ENCODE peak calls at places on chromosomes 7 and 10, in six cellular contexts. One of them, this sample, is unnamed.

GRCh38 chr10:87090779-87091178 is 3.9 kb downstream of the GLUD1 start:
- DNase-seq in activated naive CD4-positive, alpha-beta T cell treated with Interleukin-2 at 50 U/mL for 16 hours: no peak
- DNase-seq in activated CD4-positive, alpha-beta T cell treated with anti-CD3 and anti-CD28 coated beads, Interleukin-2, amount 50 U/mL, for 4 hours: no peak
- DNase-seq in stimulated activated CD8-positive, alpha-beta memory T cell treated with anti-CD3 and anti-CD28 coated beads, Interleukin-15, amount 100 ng/mL, for 1 hour: no peak
- DNase-seq in SK-N-SH: no peak
- DNase-seq in amniotic stem cell: no peak
- DNase-seq in this sample: no peak

GRCh38 chr7:135771051-135771450 is 22.4 kb upstream of the FAM180A start:
- DNase-seq in activated naive CD4-positive, alpha-beta T cell treated with Interleukin-2 at 50 U/mL for 16 hours: no peak
- DNase-seq in activated CD4-positive, alpha-beta T cell treated with anti-CD3 and anti-CD28 coated beads, Interleukin-2, amount 50 U/mL, for 4 hours: no peak
- DNase-seq in stimulated activated CD8-positive, alpha-beta memory T cell treated with anti-CD3 and anti-CD28 coated beads, Interleukin-15, amount 100 ng/mL, for 1 hour: no peak
- DNase-seq in SK-N-SH: no peak
- DNase-seq in amniotic stem cell: no peak
- DNase-seq in this sample: no peak

GRCh38 chr10:68154211-68154497 is 44.9 kb downstream of the MYPN start:
- DNase-seq in activated naive CD4-positive, alpha-beta T cell treated with Interleukin-2 at 50 U/mL for 16 hours: no peak
- DNase-seq in activated CD4-positive, alpha-beta T cell treated with anti-CD3 and anti-CD28 coated beads, Interleukin-2, amount 50 U/mL, for 4 hours: no peak
- DNase-seq in stimulated activated CD8-positive, alpha-beta memory T cell treated with anti-CD3 and anti-CD28 coated beads, Interleukin-15, amount 100 ng/mL, for 1 hour: no peak
- DNase-seq in SK-N-SH: peak; percentile 52
- DNase-seq in amniotic stem cell: no peak
- DNase-seq in this sample: no peak

GRCh38 chr7:54544356-54545240 is 2.4 kb downstream of the VSTM2A start:
- DNase-seq in activated naive CD4-positive, alpha-beta T cell treated with Interleukin-2 at 50 U/mL for 16 hours: no peak
- DNase-seq in activated CD4-positive, alpha-beta T cell treated with anti-CD3 and anti-CD28 coated beads, Interleukin-2, amount 50 U/mL, for 4 hours: no peak
- DNase-seq in stimulated activated CD8-positive, alpha-beta memory T cell treated with anti-CD3 and anti-CD28 coated beads, Interleukin-15, amount 100 ng/mL, for 1 hour: no peak
- DNase-seq in SK-N-SH: peak; percentile 63
- DNase-seq in amniotic stem cell: no peak
- DNase-seq in this sample: no peak

GRCh38 chr10:132961864-132962622 is 19.7 kb upstream of the CFAP46 start:
- DNase-seq in activated naive CD4-positive, alpha-beta T cell treated with Interleukin-2 at 50 U/mL for 16 hours: peak; percentile 78
- DNase-seq in activated CD4-positive, alpha-beta T cell treated with anti-CD3 and anti-CD28 coated beads, Interleukin-2, amount 50 U/mL, for 4 hours: peak; percentile 51
- DNase-seq in stimulated activated CD8-positive, alpha-beta memory T cell treated with anti-CD3 and anti-CD28 coated beads, Interleukin-15, amount 100 ng/mL, for 1 hour: peak; percentile 46
- DNase-seq in SK-N-SH: peak; percentile 71
- DNase-seq in amniotic stem cell: peak; percentile 51
- DNase-seq in this sample: peak; percentile 40

GRCh38 chr10:102764340-102765257 is 20.9 kb downstream of the WBP1L start:
- DNase-seq in activated naive CD4-positive, alpha-beta T cell treated with Interleukin-2 at 50 U/mL for 16 hours: no peak
- DNase-seq in activated CD4-positive, alpha-beta T cell treated with anti-CD3 and anti-CD28 coated beads, Interleukin-2, amount 50 U/mL, for 4 hours: no peak
- DNase-seq in stimulated activated CD8-positive, alpha-beta memory T cell treated with anti-CD3 and anti-CD28 coated beads, Interleukin-15, amount 100 ng/mL, for 1 hour: no peak
- DNase-seq in SK-N-SH: no peak
- DNase-seq in amniotic stem cell: no peak
- DNase-seq in this sample: no peak

GRCh38 chr7:47036909-47037308 is 545.0 kb downstream of the TNS3 start:
- DNase-seq in activated naive CD4-positive, alpha-beta T cell treated with Interleukin-2 at 50 U/mL for 16 hours: no peak
- DNase-seq in activated CD4-positive, alpha-beta T cell treated with anti-CD3 and anti-CD28 coated beads, Interleukin-2, amount 50 U/mL, for 4 hours: no peak
- DNase-seq in stimulated activated CD8-positive, alpha-beta memory T cell treated with anti-CD3 and anti-CD28 coated beads, Interleukin-15, amount 100 ng/mL, for 1 hour: no peak
- DNase-seq in SK-N-SH: no peak
- DNase-seq in amniotic stem cell: no peak
- DNase-seq in this sample: no peak

GRCh38 chr10:92081641-92082040 is 158.1 kb downstream of the BTAF1 start:
- DNase-seq in activated naive CD4-positive, alpha-beta T cell treated with Interleukin-2 at 50 U/mL for 16 hours: no peak
- DNase-seq in activated CD4-positive, alpha-beta T cell treated with anti-CD3 and anti-CD28 coated beads, Interleukin-2, amount 50 U/mL, for 4 hours: no peak
- DNase-seq in stimulated activated CD8-positive, alpha-beta memory T cell treated with anti-CD3 and anti-CD28 coated beads, Interleukin-15, amount 100 ng/mL, for 1 hour: no peak
- DNase-seq in SK-N-SH: no peak
- DNase-seq in amniotic stem cell: no peak
- DNase-seq in this sample: no peak

GRCh38 chr7:34281260-34281659 is 375.9 kb downstream of the BMPER start:
- DNase-seq in activated naive CD4-positive, alpha-beta T cell treated with Interleukin-2 at 50 U/mL for 16 hours: no peak
- DNase-seq in activated CD4-positive, alpha-beta T cell treated with anti-CD3 and anti-CD28 coated beads, Interleukin-2, amount 50 U/mL, for 4 hours: no peak
- DNase-seq in stimulated activated CD8-positive, alpha-beta memory T cell treated with anti-CD3 and anti-CD28 coated beads, Interleukin-15, amount 100 ng/mL, for 1 hour: no peak
- DNase-seq in SK-N-SH: no peak
- DNase-seq in amniotic stem cell: no peak
- DNase-seq in this sample: no peak

GRCh38 chr7:99399597-99399996 is 8.8 kb downstream of the PDAP1 start:
- DNase-seq in activated naive CD4-positive, alpha-beta T cell treated with Interleukin-2 at 50 U/mL for 16 hours: no peak
- DNase-seq in activated CD4-positive, alpha-beta T cell treated with anti-CD3 and anti-CD28 coated beads, Interleukin-2, amount 50 U/mL, for 4 hours: no peak
- DNase-seq in stimulated activated CD8-positive, alpha-beta memory T cell treated with anti-CD3 and anti-CD28 coated beads, Interleukin-15, amount 100 ng/mL, for 1 hour: no peak
- DNase-seq in SK-N-SH: no peak
- DNase-seq in amniotic stem cell: no peak
- DNase-seq in this sample: no peak

GRCh38 chr7:40205992-40206391 is 71.2 kb downstream of the SUGCT start:
- DNase-seq in activated naive CD4-positive, alpha-beta T cell treated with Interleukin-2 at 50 U/mL for 16 hours: no peak
- DNase-seq in activated CD4-positive, alpha-beta T cell treated with anti-CD3 and anti-CD28 coated beads, Interleukin-2, amount 50 U/mL, for 4 hours: no peak
- DNase-seq in stimulated activated CD8-positive, alpha-beta memory T cell treated with anti-CD3 and anti-CD28 coated beads, Interleukin-15, amount 100 ng/mL, for 1 hour: no peak
- DNase-seq in SK-N-SH: no peak
- DNase-seq in amniotic stem cell: no peak
- DNase-seq in this sample: no peak

GRCh38 chr7:1531263-1531978 is 919 bp downstream of the MAFK start:
- DNase-seq in activated naive CD4-positive, alpha-beta T cell treated with Interleukin-2 at 50 U/mL for 16 hours: peak; percentile 44
- DNase-seq in activated CD4-positive, alpha-beta T cell treated with anti-CD3 and anti-CD28 coated beads, Interleukin-2, amount 50 U/mL, for 4 hours: peak; percentile 33
- DNase-seq in stimulated activated CD8-positive, alpha-beta memory T cell treated with anti-CD3 and anti-CD28 coated beads, Interleukin-15, amount 100 ng/mL, for 1 hour: no peak
- DNase-seq in SK-N-SH: peak; percentile 76
- DNase-seq in amniotic stem cell: no peak
- DNase-seq in this sample: no peak

GRCh38 chr10:119516381-119517234 is 25.9 kb downstream of the RGS10 start:
- DNase-seq in activated naive CD4-positive, alpha-beta T cell treated with Interleukin-2 at 50 U/mL for 16 hours: peak; percentile 58
- DNase-seq in activated CD4-positive, alpha-beta T cell treated with anti-CD3 and anti-CD28 coated beads, Interleukin-2, amount 50 U/mL, for 4 hours: peak; percentile 40
- DNase-seq in stimulated activated CD8-positive, alpha-beta memory T cell treated with anti-CD3 and anti-CD28 coated beads, Interleukin-15, amount 100 ng/mL, for 1 hour: no peak
- DNase-seq in SK-N-SH: no peak
- DNase-seq in amniotic stem cell: no peak
- DNase-seq in this sample: peak; percentile 24

GRCh38 chr10:79292789-79293746 is 54.2 kb upstream of the PPIF start:
- DNase-seq in activated naive CD4-positive, alpha-beta T cell treated with Interleukin-2 at 50 U/mL for 16 hours: peak; percentile 35
- DNase-seq in activated CD4-positive, alpha-beta T cell treated with anti-CD3 and anti-CD28 coated beads, Interleukin-2, amount 50 U/mL, for 4 hours: no peak
- DNase-seq in stimulated activated CD8-positive, alpha-beta memory T cell treated with anti-CD3 and anti-CD28 coated beads, Interleukin-15, amount 100 ng/mL, for 1 hour: no peak
- DNase-seq in SK-N-SH: peak; percentile 85
- DNase-seq in amniotic stem cell: no peak
- DNase-seq in this sample: no peak

GRCh38 chr7:137342340-137342739 is 1.2 kb downstream of the PTN start:
- DNase-seq in activated naive CD4-positive, alpha-beta T cell treated with Interleukin-2 at 50 U/mL for 16 hours: no peak
- DNase-seq in activated CD4-positive, alpha-beta T cell treated with anti-CD3 and anti-CD28 coated beads, Interleukin-2, amount 50 U/mL, for 4 hours: no peak
- DNase-seq in stimulated activated CD8-positive, alpha-beta memory T cell treated with anti-CD3 and anti-CD28 coated beads, Interleukin-15, amount 100 ng/mL, for 1 hour: no peak
- DNase-seq in SK-N-SH: no peak
- DNase-seq in amniotic stem cell: no peak
- DNase-seq in this sample: no peak

GRCh38 chr10:126663328-126663727 is 7.2 kb downstream of the C10orf90 start:
- DNase-seq in activated naive CD4-positive, alpha-beta T cell treated with Interleukin-2 at 50 U/mL for 16 hours: peak; percentile 29
- DNase-seq in activated CD4-positive, alpha-beta T cell treated with anti-CD3 and anti-CD28 coated beads, Interleukin-2, amount 50 U/mL, for 4 hours: peak; percentile 4
- DNase-seq in stimulated activated CD8-positive, alpha-beta memory T cell treated with anti-CD3 and anti-CD28 coated beads, Interleukin-15, amount 100 ng/mL, for 1 hour: no peak
- DNase-seq in SK-N-SH: no peak
- DNase-seq in amniotic stem cell: no peak
- DNase-seq in this sample: no peak

GRCh38 chr10:680745-681144 is 8.7 kb downstream of the DIP2C start:
- DNase-seq in activated naive CD4-positive, alpha-beta T cell treated with Interleukin-2 at 50 U/mL for 16 hours: no peak
- DNase-seq in activated CD4-positive, alpha-beta T cell treated with anti-CD3 and anti-CD28 coated beads, Interleukin-2, amount 50 U/mL, for 4 hours: no peak
- DNase-seq in stimulated activated CD8-positive, alpha-beta memory T cell treated with anti-CD3 and anti-CD28 coated beads, Interleukin-15, amount 100 ng/mL, for 1 hour: no peak
- DNase-seq in SK-N-SH: no peak
- DNase-seq in amniotic stem cell: no peak
- DNase-seq in this sample: no peak

GRCh38 chr10:5960070-5960972 is 17.0 kb downstream of the IL15RA start:
- DNase-seq in activated naive CD4-positive, alpha-beta T cell treated with Interleukin-2 at 50 U/mL for 16 hours: no peak
- DNase-seq in activated CD4-positive, alpha-beta T cell treated with anti-CD3 and anti-CD28 coated beads, Interleukin-2, amount 50 U/mL, for 4 hours: no peak
- DNase-seq in stimulated activated CD8-positive, alpha-beta memory T cell treated with anti-CD3 and anti-CD28 coated beads, Interleukin-15, amount 100 ng/mL, for 1 hour: no peak
- DNase-seq in SK-N-SH: no peak
- DNase-seq in amniotic stem cell: no peak
- DNase-seq in this sample: no peak

GRCh38 chr7:317643-318405 is 27.9 kb downstream of the FOXL3 start:
- DNase-seq in activated naive CD4-positive, alpha-beta T cell treated with Interleukin-2 at 50 U/mL for 16 hours: no peak
- DNase-seq in activated CD4-positive, alpha-beta T cell treated with anti-CD3 and anti-CD28 coated beads, Interleukin-2, amount 50 U/mL, for 4 hours: no peak
- DNase-seq in stimulated activated CD8-positive, alpha-beta memory T cell treated with anti-CD3 and anti-CD28 coated beads, Interleukin-15, amount 100 ng/mL, for 1 hour: no peak
- DNase-seq in SK-N-SH: peak; percentile 70
- DNase-seq in amniotic stem cell: no peak
- DNase-seq in this sample: no peak

GRCh38 chr7:132420527-132420926 is 155.7 kb downstream of the PLXNA4 start:
- DNase-seq in activated naive CD4-positive, alpha-beta T cell treated with Interleukin-2 at 50 U/mL for 16 hours: no peak
- DNase-seq in activated CD4-positive, alpha-beta T cell treated with anti-CD3 and anti-CD28 coated beads, Interleukin-2, amount 50 U/mL, for 4 hours: no peak
- DNase-seq in stimulated activated CD8-positive, alpha-beta memory T cell treated with anti-CD3 and anti-CD28 coated beads, Interleukin-15, amount 100 ng/mL, for 1 hour: no peak
- DNase-seq in SK-N-SH: no peak
- DNase-seq in amniotic stem cell: no peak
- DNase-seq in this sample: no peak

GRCh38 chr7:106193661-106194060 is 81.5 kb upstream of the SYPL1 start:
- DNase-seq in activated naive CD4-positive, alpha-beta T cell treated with Interleukin-2 at 50 U/mL for 16 hours: no peak
- DNase-seq in activated CD4-positive, alpha-beta T cell treated with anti-CD3 and anti-CD28 coated beads, Interleukin-2, amount 50 U/mL, for 4 hours: no peak
- DNase-seq in stimulated activated CD8-positive, alpha-beta memory T cell treated with anti-CD3 and anti-CD28 coated beads, Interleukin-15, amount 100 ng/mL, for 1 hour: no peak
- DNase-seq in SK-N-SH: no peak
- DNase-seq in amniotic stem cell: no peak
- DNase-seq in this sample: no peak

GRCh38 chr10:18594574-18595156 is 56.7 kb downstream of the NSUN6 start:
- DNase-seq in activated naive CD4-positive, alpha-beta T cell treated with Interleukin-2 at 50 U/mL for 16 hours: no peak
- DNase-seq in activated CD4-positive, alpha-beta T cell treated with anti-CD3 and anti-CD28 coated beads, Interleukin-2, amount 50 U/mL, for 4 hours: no peak
- DNase-seq in stimulated activated CD8-positive, alpha-beta memory T cell treated with anti-CD3 and anti-CD28 coated beads, Interleukin-15, amount 100 ng/mL, for 1 hour: no peak
- DNase-seq in SK-N-SH: no peak
- DNase-seq in amniotic stem cell: no peak
- DNase-seq in this sample: no peak

GRCh38 chr10:127343831-127344230 is 147.4 kb upstream of the INSYN2A start:
- DNase-seq in activated naive CD4-positive, alpha-beta T cell treated with Interleukin-2 at 50 U/mL for 16 hours: no peak
- DNase-seq in activated CD4-positive, alpha-beta T cell treated with anti-CD3 and anti-CD28 coated beads, Interleukin-2, amount 50 U/mL, for 4 hours: no peak
- DNase-seq in stimulated activated CD8-positive, alpha-beta memory T cell treated with anti-CD3 and anti-CD28 coated beads, Interleukin-15, amount 100 ng/mL, for 1 hour: no peak
- DNase-seq in SK-N-SH: no peak
- DNase-seq in amniotic stem cell: no peak
- DNase-seq in this sample: no peak

GRCh38 chr7:6026011-6026819 is 5.0 kb upstream of the ANKRD61 start:
- DNase-seq in activated naive CD4-positive, alpha-beta T cell treated with Interleukin-2 at 50 U/mL for 16 hours: peak; percentile 60
- DNase-seq in activated CD4-positive, alpha-beta T cell treated with anti-CD3 and anti-CD28 coated beads, Interleukin-2, amount 50 U/mL, for 4 hours: peak; percentile 53
- DNase-seq in stimulated activated CD8-positive, alpha-beta memory T cell treated with anti-CD3 and anti-CD28 coated beads, Interleukin-15, amount 100 ng/mL, for 1 hour: peak; percentile 38
- DNase-seq in SK-N-SH: peak; percentile 73
- DNase-seq in amniotic stem cell: no peak
- DNase-seq in this sample: peak; percentile 41